ENCODE peak calls at places on chromosomes 3 and 15, in five cellular contexts. C is effector memory CD8-positive, alpha-beta T cell; W is AG10803; O is stimulated activated CD4-positive, alpha-beta T cell treated with anti-CD3 and anti-CD28 coated beads, TNF-alpha, amount 100 ng/mL, for 4 hours; U is AG08396. T is an unnamed sample.

GRCh38 chr3:197471221-197472010 is 84.4 kb downstream of the BDH1 start:
- DNase-seq in C (no peak), W (no peak), O (no peak), U (no peak), T (no peak)

GRCh38 chr3:24288538-24289236 is 206.0 kb downstream of the THRB start:
- DNase-seq in C (no peak), W (peak), O (no peak), U (no peak), T (no peak)

GRCh38 chr15:25374143-25374542 is 64.7 kb downstream of the UBE3A start:
- DNase-seq in C (no peak), W (no peak), O (no peak), U (no peak), T (no peak)

GRCh38 chr15:74789171-74789627 is 7.3 kb downstream of the CSK start:
- DNase-seq in C (no peak), W (no peak), O (no peak), U (no peak), T (no peak)

GRCh38 chr3:129593595-129594339 is 12.7 kb downstream of the PLXND1 start:
- DNase-seq in C (peak), W (peak), O (no peak), U (no peak), T (peak)

GRCh38 chr3:182597621-182598041 is 195.7 kb upstream of the ATP11B start:
- DNase-seq in C (no peak), W (no peak), O (no peak), U (no peak), T (no peak)

GRCh38 chr15:39951561-39951960 is 17.6 kb downstream of the EIF2AK4 start:
- DNase-seq in C (no peak), W (no peak), O (no peak), U (no peak), T (no peak)

GRCh38 chr3:98029083-98029482 is 6.0 kb downstream of the GABRR3 start:
- DNase-seq in C (no peak), W (no peak), O (no peak), U (no peak), T (no peak)

GRCh38 chr3:88189361-88189810 is 39.6 kb downstream of the C3orf38 start:
- DNase-seq in C (no peak), W (peak), O (no peak), U (no peak), T (no peak)

GRCh38 chr3:130857336-130858026 is 36.4 kb upstream of the ATP2C1 start:
- DNase-seq in C (no peak), W (no peak), O (no peak), U (no peak), T (no peak)

T was measured in immature natural killer cell.